ENCODE peak calls at places on chromosomes 11 and 22, in seven cellular contexts. H is pancreas; B is right lobe of liver; G is heart left ventricle; D is uterus; W is CD8-positive, alpha-beta T cell; N is left ventricle myocardium inferior. J is an unnamed sample.

GRCh38 chr11:12768731-12769673 is 94.8 kb downstream of the TEAD1 start:
- DNase-seq in H (no peak), B (no peak), G (no peak), D (no peak), W (no peak), N (no peak), J (no peak)

GRCh38 chr22:49724030-49724892 is 103.4 kb downstream of the BRD1 start:
- DNase-seq in H (peak; percentile 39), B (no peak), G (no peak), D (no peak), W (peak; percentile 16), N (no peak), J (peak; percentile 30)

GRCh38 chr11:85947431-85948272 is 92.5 kb downstream of the CCDC83 start:
- DNase-seq in H (no peak), B (no peak), G (peak; percentile 36), D (no peak), W (no peak), N (no peak), J (no peak)

GRCh38 chr11:17383466-17383865 is 5.0 kb downstream of the KCNJ11 start:
- DNase-seq in H (no peak), B (no peak), G (no peak), D (no peak), W (no peak), N (no peak), J (no peak)

GRCh38 chr11:13290221-13290980 is 12.8 kb downstream of the BMAL1 start:
- DNase-seq in H (no peak), B (no peak), G (no peak), D (no peak), W (no peak), N (no peak), J (no peak)

GRCh38 chr22:17191163-17191562 is 28.1 kb downstream of the ADA2 start:
- DNase-seq in H (no peak), B (no peak), G (no peak), D (no peak), W (no peak), N (no peak), J (no peak)

GRCh38 chr11:18285841-18286240 is 19.8 kb downstream of the SAA1 start:
- DNase-seq in H (no peak), B (no peak), G (no peak), D (no peak), W (no peak), N (no peak), J (no peak)

GRCh38 chr22:29072193-29072978 is 449 bp upstream of the KREMEN1 start:
- DNase-seq in H (peak; percentile 99), B (peak; percentile 98), G (peak; percentile 87), D (peak; percentile 87), W (peak; percentile 73), N (peak; percentile 90), J (peak; percentile 75)

GRCh38 chr22:30335236-30335635 is 8.5 kb upstream of the TBC1D10A start:
- DNase-seq in H (no peak), B (no peak), G (no peak), D (no peak), W (no peak), N (no peak), J (no peak)

GRCh38 chr22:26673485-26673884 is 16.1 kb downstream of the MIAT start:
- DNase-seq in H (no peak), B (no peak), G (no peak), D (no peak), W (no peak), N (no peak), J (no peak)

GRCh38 chr11:85682330-85683305 is 3.4 kb downstream of the CCDC89 start:
- DNase-seq in H (peak; percentile 85), B (peak; percentile 67), G (peak; percentile 69), D (peak; percentile 76), W (peak; percentile 43), N (peak; percentile 81), J (peak; percentile 74)

GRCh38 chr11:130217133-130217631 is 57.6 kb downstream of the ST14 start:
- DNase-seq in H (no peak), B (no peak), G (peak; percentile 14), D (no peak), W (no peak), N (no peak), J (no peak)

GRCh38 chr11:4642043-4642442 is 1.7 kb upstream of the OR51E1 start:
- DNase-seq in H (no peak), B (no peak), G (peak; percentile 25), D (no peak), W (no peak), N (no peak), J (no peak)

GRCh38 chr11:19199766-19200165 is 2.0 kb downstream of the CSRP3 start:
- DNase-seq in H (no peak), B (no peak), G (no peak), D (no peak), W (no peak), N (no peak), J (no peak)

GRCh38 chr11:118012083-118012669 is 26.0 kb downstream of the IL10RA start:
- DNase-seq in H (no peak), B (no peak), G (no peak), D (no peak), W (no peak), N (no peak), J (no peak)

GRCh38 chr11:33040862-33041453 is 1.6 kb downstream of the TCP11L1 start:
- DNase-seq in H (no peak), B (no peak), G (no peak), D (no peak), W (no peak), N (no peak), J (no peak)

GRCh38 chr11:130706572-130706971 is 209.7 kb downstream of the SNX19 start:
- DNase-seq in H (no peak), B (no peak), G (no peak), D (no peak), W (no peak), N (no peak), J (no peak)

GRCh38 chr11:15603208-15603607 is 488.5 kb downstream of the INSC start:
- DNase-seq in H (no peak), B (no peak), G (peak; percentile 72), D (peak; percentile 80), W (no peak), N (peak; percentile 42), J (no peak)

GRCh38 chr11:120611576-120611975 is 100.0 kb downstream of the GRIK4 start:
- DNase-seq in H (no peak), B (no peak), G (no peak), D (no peak), W (no peak), N (no peak), J (no peak)

GRCh38 chr11:120608760-120609211 is 97.2 kb downstream of the GRIK4 start:
- DNase-seq in H (no peak), B (peak; percentile 49), G (no peak), D (peak; percentile 20), W (no peak), N (peak; percentile 53), J (no peak)

GRCh38 chr11:120610101-120610500 is 98.6 kb downstream of the GRIK4 start:
- DNase-seq in H (no peak), B (no peak), G (no peak), D (no peak), W (no peak), N (no peak), J (no peak)

GRCh38 chr11:120613264-120614226 is 102.0 kb downstream of the GRIK4 start:
- DNase-seq in H (no peak), B (no peak), G (no peak), D (no peak), W (no peak), N (no peak), J (no peak)

GRCh38 chr11:120612363-120613263 is 101.1 kb downstream of the GRIK4 start:
- DNase-seq in H (no peak), B (peak; percentile 29), G (peak; percentile 48), D (no peak), W (no peak), N (peak; percentile 61), J (no peak)
- H3K4me3 ChIP-seq in H (no peak overlapping the region), B (no peak overlapping the region), G (no peak overlapping the region), D (no peak overlapping the region), W (no peak overlapping the region), N (no peak overlapping the region), J (no peak overlapping the region)

GRCh38 chr11:119320593-119321524 is 3.9 kb upstream of the MCAM start:
- DNase-seq in H (no peak), B (peak; percentile 63), G (peak; percentile 82), D (peak; percentile 72), W (no peak), N (peak; percentile 74), J (peak; percentile 31)
- H3K4me1 ChIP-seq in H (peaks cover 6% of the 10 kb centered on the region), B (no peaks in the 10 kb centered on the region), G (peaks cover 63% of the 10 kb centered on the region), D (peaks cover 6% of the 10 kb centered on the region), W (peaks cover 21% of the 10 kb centered on the region), N (peaks cover 76% of the 10 kb centered on the region), J (peaks cover 23% of the 10 kb centered on the region)

GRCh38 chr22:42001706-42002105 is 3.1 kb downstream of the WBP2NL start:
- DNase-seq in H (no peak), B (no peak), G (no peak), D (no peak), W (no peak), N (no peak), J (no peak)

GRCh38 chr22:41996826-41997225 is 1.8 kb upstream of the WBP2NL start:
- DNase-seq in H (no peak), B (no peak), G (no peak), D (no peak), W (no peak), N (no peak), J (no peak)

GRCh38 chr22:42001127-42001526 is 2.5 kb downstream of the WBP2NL start:
- DNase-seq in H (no peak), B (no peak), G (no peak), D (no peak), W (no peak), N (no peak), J (no peak)

GRCh38 chr22:42000466-42000865 is 1.9 kb downstream of the WBP2NL start:
- DNase-seq in H (no peak), B (no peak), G (no peak), D (no peak), W (no peak), N (no peak), J (no peak)

DNA sequence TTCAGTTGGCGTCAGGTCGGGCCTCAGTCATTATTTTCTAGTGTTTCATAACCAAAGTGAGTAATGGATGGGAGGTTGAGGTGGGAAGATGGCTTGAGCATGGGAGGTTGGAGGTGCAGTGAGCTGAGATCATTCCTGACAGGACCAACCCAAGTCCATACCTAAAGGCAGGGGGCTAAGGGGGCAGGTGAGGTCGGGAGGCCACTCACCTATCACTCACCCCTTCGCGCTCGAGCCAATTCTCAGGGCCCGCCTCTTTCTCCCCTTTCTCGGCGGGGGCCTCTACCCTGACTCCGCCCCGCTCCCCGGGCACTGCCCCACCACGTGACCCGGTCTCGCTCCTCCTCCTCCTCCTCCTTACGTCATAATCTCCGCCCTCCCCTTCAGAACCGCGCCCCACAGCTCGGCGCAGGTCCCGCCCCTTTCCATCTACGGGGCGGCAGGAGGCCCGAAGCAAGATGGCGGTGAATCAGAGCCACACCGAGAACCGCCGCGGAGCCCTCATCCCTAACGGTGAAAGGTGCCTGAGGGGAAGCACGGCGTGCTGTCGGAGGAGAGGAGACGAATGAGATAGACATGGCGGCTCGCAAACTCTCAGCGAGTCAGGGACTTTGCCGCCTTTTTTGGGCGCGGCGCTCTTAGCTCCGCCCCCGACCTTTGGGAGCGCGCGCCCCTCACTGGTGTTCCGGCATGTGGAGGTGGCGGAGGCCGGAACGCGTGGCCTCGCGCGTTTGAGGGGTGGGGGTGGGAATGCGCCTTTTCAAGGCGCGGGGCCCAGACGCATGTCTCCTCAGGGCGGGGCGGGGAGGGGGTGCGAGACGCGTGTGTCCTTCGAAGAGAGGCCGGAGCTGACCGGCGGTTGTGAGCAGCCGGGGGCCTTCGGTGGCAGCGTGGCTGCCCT is at the start of gene WBP2NL:
- DNase-seq in H (peak; percentile 96), B (peak; percentile 91), G (peak; percentile 82), D (peak; percentile 67), W (peak; percentile 84), N (peak; percentile 73), J (peak; percentile 92)
- H3K27ac ChIP-seq in H (no peak within 1 kb of the TSS), B (no peak within 1 kb of the TSS), G (no peak within 1 kb of the TSS), D (no peak within 1 kb of the TSS), W (peak within 1 kb of the TSS; percentile 43), N (no peak within 1 kb of the TSS), J (peak within 1 kb of the TSS; percentile 21)

GRCh38 chr22:37427711-37428635 is 694 bp upstream of the ELFN2 start:
- DNase-seq in H (no peak), B (no peak), G (no peak), D (no peak), W (no peak), N (no peak), J (no peak)
- H3K4me3 ChIP-seq in H (no peak overlapping the region), B (peak overlapping the region; percentile 30), G (peak overlapping the region; percentile 50), D (peak overlapping the region; percentile 12), W (peak overlapping the region; percentile 19), N (peak overlapping the region; percentile 66), J (no peak overlapping the region)